ENCODE peak calls at places on chromosomes 16 and 17, in ten cellular contexts. B, N, X, F, E, P, M, V, L and S are unnamed samples.

GRCh38 chr17:48626470-48627241 is 498 bp upstream of the HOXB9 start:
- DNase-seq in B (no peak), N (peak; percentile 86), X (no peak), F (no peak), E (no peak), P (no peak), M (peak; percentile 80), V (no peak), L (no peak), S (peak; percentile 24)

GRCh38 chr17:1644493-1645206 is 882 bp downstream of the SCARF1 start:
- DNase-seq in B (peak; percentile 62), N (no peak), X (peak; percentile 56), F (no peak), E (no peak), P (no peak), M (no peak), V (no peak), L (no peak), S (no peak)

GRCh38 chr16:64346080-64346479 is 775.8 kb downstream of the CDH11 start:
- DNase-seq in B (no peak), N (no peak), X (no peak), F (no peak), E (no peak), P (no peak), M (no peak), V (no peak), L (no peak), S (no peak)

GRCh38 chr16:76345093-76345735 is 68.0 kb downstream of the CNTNAP4 start:
- DNase-seq in B (no peak), N (no peak), X (no peak), F (peak; percentile 39), E (peak; percentile 52), P (peak; percentile 25), M (no peak), V (no peak), L (no peak), S (peak; percentile 35)

GRCh38 chr17:60231691-60232090 is 81.9 kb downstream of the CA4 start:
- DNase-seq in B (no peak), N (no peak), X (no peak), F (no peak), E (no peak), P (no peak), M (no peak), V (no peak), L (no peak), S (no peak)

GRCh38 chr16:81283044-81283443 is 31.7 kb upstream of the GAN start:
- DNase-seq in B (no peak), N (no peak), X (no peak), F (no peak), E (no peak), P (no peak), M (no peak), V (no peak), L (no peak), S (no peak)

GRCh38 chr17:65604070-65604469 is 42.6 kb upstream of the AXIN2 start:
- DNase-seq in B (no peak), N (no peak), X (no peak), F (no peak), E (no peak), P (no peak), M (no peak), V (no peak), L (no peak), S (no peak)

GRCh38 chr16:67842509-67843342 is 606 bp downstream of the THAP11 start:
- DNase-seq in B (peak; percentile 69), N (peak; percentile 48), X (peak; percentile 54), F (peak; percentile 56), E (no peak), P (peak; percentile 58), M (peak; percentile 60), V (peak; percentile 47), L (no peak), S (peak; percentile 75)

GRCh38 chr17:78717431-78717980 is 64.6 kb downstream of the CYTH1 start:
- DNase-seq in B (no peak), N (peak; percentile 64), X (no peak), F (no peak), E (no peak), P (peak; percentile 55), M (peak; percentile 25), V (peak; percentile 31), L (no peak), S (no peak)

DNA sequence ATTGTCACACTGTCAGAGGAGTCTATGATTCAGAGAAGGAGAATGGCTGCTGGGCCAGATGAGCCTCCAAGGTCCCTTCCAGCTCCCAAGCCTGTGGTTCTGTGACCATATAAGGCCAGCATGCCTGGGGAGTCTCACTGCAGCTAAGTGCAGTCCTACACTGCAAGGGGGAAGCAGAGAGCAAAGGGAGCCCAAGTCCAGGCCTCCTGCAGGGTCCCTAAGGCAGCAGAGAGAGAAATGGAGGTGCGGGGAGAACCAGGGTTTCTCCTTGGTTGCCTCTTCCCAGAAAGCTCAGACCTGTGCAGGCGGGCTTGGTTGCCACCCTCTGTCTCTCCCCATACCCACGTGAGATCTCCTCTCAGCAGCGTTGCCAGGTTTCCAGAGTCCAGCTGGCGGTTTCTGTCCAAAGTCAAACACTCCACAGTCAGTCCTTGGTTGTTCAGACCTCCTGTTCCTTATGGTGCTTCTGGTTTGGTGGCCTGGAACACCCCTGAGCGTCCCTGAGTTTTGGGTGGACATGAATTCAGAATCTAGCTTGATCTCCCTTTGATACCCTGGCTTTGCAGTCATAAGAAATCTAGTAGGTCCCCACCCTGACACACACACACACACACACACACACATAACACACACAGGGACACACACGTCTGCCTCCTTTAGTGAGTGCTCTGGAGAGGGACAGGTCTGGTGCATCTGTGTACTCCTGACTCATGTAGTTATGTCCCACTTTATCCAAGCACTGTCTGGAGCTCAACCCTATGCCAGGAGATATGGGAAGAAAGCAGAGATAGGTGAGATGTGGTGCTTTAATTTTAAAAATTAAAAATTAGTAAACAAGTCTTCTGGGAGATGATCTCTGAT is 78.8 kb downstream of the GNAO1 start:
- DNase-seq in B (no peak), N (peak; percentile 31), X (no peak), F (peak; percentile 37), E (no peak), P (no peak), M (peak; percentile 40), V (peak; percentile 36), L (no peak), S (no peak)
- TF ChIP-seq POLR2A in B (no peak), N (no peak), X (no peak), F (no peak), E (no peak), P (no peak), M (no peak), V (no peak), L (no peak), S (no peak)

GRCh38 chr16:14405611-14406537 is 224.2 kb downstream of the PARN start:
- DNase-seq in B (peak; percentile 3), N (peak; percentile 59), X (peak; percentile 54), F (peak; percentile 85), E (no peak), P (peak; percentile 40), M (peak; percentile 71), V (no peak), L (no peak), S (peak; percentile 43)
- TF ChIP-seq POLR2A in B (no peak), N (no peak), X (peak; percentile 53), F (peak; percentile 65), E (no peak), P (no peak), M (no peak), V (no peak), L (no peak), S (no peak)

DNA sequence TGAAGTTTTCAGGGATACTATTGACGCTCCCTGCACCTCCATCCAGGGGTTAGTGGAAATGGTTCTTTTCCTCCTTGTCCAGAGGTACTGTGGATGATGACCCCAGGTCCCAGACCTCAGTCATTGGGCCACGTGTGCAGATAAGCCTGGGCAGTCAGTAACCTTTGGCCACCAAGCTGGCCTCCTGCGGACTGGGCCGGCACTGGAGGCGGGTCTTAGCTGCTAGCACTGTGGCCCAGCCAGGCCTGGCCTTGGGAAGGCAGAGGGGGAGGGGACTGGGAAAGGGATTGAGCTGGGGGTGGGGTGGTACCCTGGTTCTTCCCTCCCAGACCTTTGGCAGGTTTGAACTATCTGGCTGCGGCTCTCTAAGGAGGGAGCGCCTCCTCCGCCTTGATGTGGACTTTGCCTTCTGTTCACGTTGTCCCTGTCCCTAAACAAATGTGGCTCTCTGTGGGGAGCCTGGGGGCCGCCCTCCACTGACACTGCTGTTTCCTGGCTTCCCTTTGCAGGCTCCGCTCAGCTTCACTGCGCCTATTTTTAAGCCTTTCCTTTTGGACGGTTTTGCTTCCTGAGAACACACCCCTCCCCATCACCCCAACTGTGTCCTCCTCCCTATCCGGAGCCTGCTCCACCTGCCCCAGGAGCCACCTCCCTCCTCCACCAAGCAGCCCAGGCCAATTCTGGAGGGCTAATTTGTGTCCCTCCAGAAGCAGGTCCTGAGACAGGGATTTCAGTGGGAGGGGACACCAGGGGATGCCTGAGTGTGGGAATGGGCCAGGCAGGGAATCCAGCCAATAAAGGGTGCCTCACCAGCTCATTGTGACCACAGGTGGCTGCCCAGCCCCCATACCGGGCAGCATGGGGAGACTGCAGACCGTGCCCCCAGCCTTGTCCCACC is 251.9 kb downstream of the SEC14L1 start:
- DNase-seq in B (no peak), N (peak; percentile 89), X (no peak), F (peak; percentile 49), E (no peak), P (peak; percentile 84), M (peak; percentile 68), V (peak; percentile 51), L (no peak), S (no peak)
- TF ChIP-seq POLR2A in B (no peak), N (no peak), X (no peak), F (no peak), E (no peak), P (peak; percentile 28), M (no peak), V (no peak), L (no peak), S (no peak)

GRCh38 chr16:88593489-88593888 is 23.3 kb downstream of the ZC3H18 start:
- DNase-seq in B (no peak), N (no peak), X (no peak), F (no peak), E (no peak), P (no peak), M (no peak), V (no peak), L (no peak), S (no peak)

GRCh38 chr16:88589441-88589840 is 19.2 kb downstream of the ZC3H18 start:
- DNase-seq in B (no peak), N (no peak), X (no peak), F (no peak), E (no peak), P (no peak), M (no peak), V (no peak), L (no peak), S (no peak)

GRCh38 chr16:88593910-88594309 is 23.7 kb downstream of the ZC3H18 start:
- DNase-seq in B (no peak), N (no peak), X (no peak), F (no peak), E (no peak), P (no peak), M (no peak), V (no peak), L (no peak), S (no peak)

GRCh38 chr16:88593064-88593463 is 22.9 kb downstream of the ZC3H18 start:
- DNase-seq in B (no peak), N (no peak), X (no peak), F (no peak), E (no peak), P (no peak), M (no peak), V (no peak), L (no peak), S (no peak)

DNA sequence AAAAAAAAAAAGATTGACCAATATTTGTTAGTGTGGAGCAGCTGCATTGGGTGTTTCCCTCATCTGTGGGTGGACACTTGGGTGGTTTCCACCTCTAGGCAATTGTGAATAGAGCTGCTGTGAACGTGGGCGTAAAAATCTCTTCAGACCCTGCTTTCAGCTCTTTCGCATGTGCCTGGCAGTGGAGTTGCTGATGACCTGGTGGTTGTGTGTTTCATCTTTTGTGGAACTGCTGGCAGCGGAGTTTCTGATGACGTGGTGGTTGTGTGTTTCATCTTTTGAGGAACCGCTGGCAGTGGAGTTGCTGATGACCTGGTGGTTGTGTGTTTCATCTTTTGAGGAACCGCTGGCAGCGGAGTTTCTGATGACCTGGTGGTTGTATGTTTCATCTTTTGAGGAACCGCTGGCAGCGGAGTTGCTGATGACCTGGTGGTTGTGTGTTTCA is 21.4 kb downstream of the ZC3H18 start:
- DNase-seq in B (no peak), N (no peak), X (peak; percentile 48), F (peak; percentile 45), E (peak; percentile 21), P (peak; percentile 48), M (peak; percentile 35), V (no peak), L (no peak), S (no peak)
- TF ChIP-seq POLR2A in B (no peak), N (no peak), X (no peak), F (no peak), E (no peak), P (no peak), M (no peak), V (no peak), L (no peak), S (no peak)